ENCODE peak calls at places on chromosomes 13 and 19, in five cellular contexts. A is fibroblast of lung, I is GM23338, Q is cardiac muscle cell, W is Peyer's patch. B is an unnamed sample.

GRCh38 chr13:50580684-50581305 is 262.7 kb downstream of the DLEU7 start:
- DNase-seq in Q (peak; percentile 90), A (peak; percentile 81), I (no peak), W (no peak), B (no peak)

GRCh38 chr13:24348797-24349515 is 39.6 kb downstream of the C1QTNF9 start:
- DNase-seq in A (no peak), Q (no peak), W (no peak), I (no peak), B (no peak)

GRCh38 chr13:59250276-59250990 is 913.3 kb downstream of the DIAPH3 start:
- DNase-seq in A (no peak), Q (no peak), W (no peak), I (no peak), B (no peak)

GRCh38 chr13:89383891-89384290 is 1712.7 kb downstream of the SLITRK5 start:
- DNase-seq in W (no peak), A (no peak), I (no peak), Q (no peak), B (no peak)

GRCh38 chr13:78409172-78409571 is 194.2 kb downstream of the POU4F1 start:
- DNase-seq in W (no peak), Q (no peak), A (no peak), I (peak; percentile 38), B (no peak)

GRCh38 chr13:49367640-49368431 is 76.0 kb downstream of the CAB39L start:
- DNase-seq in W (no peak), A (no peak), Q (peak; percentile 34), I (peak; percentile 79), B (no peak)

GRCh38 chr19:43780706-43781525 is at the start of gene KCNN4:
- DNase-seq in A (peak; percentile 54), W (peak; percentile 86), I (no peak), Q (no peak), B (peak; percentile 76)

GRCh38 chr13:26423634-26424033 is 133.8 kb upstream of the WASF3 start:
- DNase-seq in W (no peak), I (peak; percentile 32), A (peak; percentile 22), Q (peak; percentile 24), B (no peak)

GRCh38 chr13:36432106-36432544 is at the start of gene CCNA1:
- DNase-seq in Q (peak; percentile 25), W (no peak), A (no peak), I (peak; percentile 97), B (peak; percentile 93)

GRCh38 chr19:13029893-13030292 is 34.6 kb downstream of the NFIX start:
- DNase-seq in I (peak; percentile 79), Q (no peak), W (no peak), A (no peak), B (no peak)

GRCh38 chr19:10327793-10328192 is 5.5 kb downstream of the RAVER1 start:
- DNase-seq in I (no peak), Q (no peak), A (no peak), W (no peak), B (no peak)

GRCh38 chr19:3850320-3850972 is 18.4 kb downstream of the ZFR2 start:
- DNase-seq in Q (no peak), A (no peak), I (no peak), W (no peak), B (no peak)

GRCh38 chr19:33205531-33206260 is 11.6 kb downstream of the LRP3 start:
- DNase-seq in W (no peak), Q (no peak), I (no peak), A (no peak), B (no peak)

GRCh38 chr13:80141114-80141849 is 199.6 kb downstream of the SPRY2 start:
- DNase-seq in A (peak; percentile 63), I (no peak), Q (peak; percentile 96), W (no peak), B (no peak)

GRCh38 chr13:41059466-41059865 is 1.8 kb upstream of the WBP4 start:
- DNase-seq in W (no peak), Q (no peak), A (no peak), I (peak; percentile 27), B (no peak)

GRCh38 chr13:41060723-41061074 is 610 bp upstream of the WBP4 start:
- DNase-seq in I (peak; percentile 76), W (peak; percentile 84), Q (peak; percentile 90), A (no peak), B (peak; percentile 97)

GRCh38 chr13:41061075-41061913 is at the start of gene WBP4:
- DNase-seq in A (peak; percentile 98), Q (peak; percentile 96), I (peak; percentile 97), W (peak; percentile 88), B (peak; percentile 94)

GRCh38 chr13:41058229-41059070 is 2.9 kb upstream of the WBP4 start:
- DNase-seq in W (no peak), A (no peak), I (no peak), Q (no peak), B (no peak)

DNA sequence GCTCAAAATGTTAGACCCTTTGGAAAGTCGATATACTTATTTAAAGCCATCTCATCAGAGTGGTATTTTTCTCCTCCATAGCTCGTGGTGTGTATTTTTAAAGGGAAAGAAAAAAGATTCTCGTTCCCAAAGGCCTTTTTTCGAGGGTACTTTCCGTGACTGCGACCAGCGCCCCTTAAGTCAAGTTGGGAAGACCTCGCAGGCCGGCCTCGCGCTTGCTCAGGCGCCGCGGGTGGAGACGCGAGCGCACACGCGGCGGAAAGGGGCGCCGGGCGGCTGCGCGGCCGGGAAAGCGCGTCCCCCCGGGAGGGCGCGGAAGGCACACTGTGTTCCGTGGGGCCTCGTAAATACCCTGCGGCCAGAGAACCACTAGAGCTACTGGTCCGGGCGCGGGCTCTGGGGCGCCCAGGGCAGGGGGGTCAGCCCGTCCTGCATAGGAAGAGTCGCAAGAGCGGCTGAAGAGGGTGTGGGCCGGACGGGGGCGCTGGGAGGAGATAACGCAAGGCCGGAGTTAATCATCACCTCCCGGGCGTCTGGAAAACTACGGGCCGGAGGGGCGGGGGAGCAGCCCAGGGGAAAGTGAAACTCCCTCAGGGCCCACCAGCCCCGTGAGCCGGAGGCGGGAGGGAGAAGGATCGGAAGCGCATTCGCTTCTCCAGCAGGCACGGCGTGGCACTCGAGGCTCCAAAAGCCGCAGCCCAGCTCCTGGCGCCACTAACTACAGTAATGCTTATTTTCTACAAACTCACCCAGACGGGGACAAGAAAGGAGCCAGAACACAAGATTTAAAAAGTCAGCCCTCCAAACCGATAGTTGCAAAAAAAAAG is 1.2 kb upstream of the WBP4 start:
- DNase-seq in W (peak; percentile 84), A (peak; percentile 91), Q (peak; percentile 93), I (peak; percentile 95), B (peak; percentile 90)
- H3K4me1 ChIP-seq in W (no peaks in the 10 kb centered on the region), A (peaks cover 17% of the 10 kb centered on the region), Q (peaks cover 16% of the 10 kb centered on the region), I (peaks cover 16% of the 10 kb centered on the region), B (peaks cover 78% of the 10 kb centered on the region)

DNA sequence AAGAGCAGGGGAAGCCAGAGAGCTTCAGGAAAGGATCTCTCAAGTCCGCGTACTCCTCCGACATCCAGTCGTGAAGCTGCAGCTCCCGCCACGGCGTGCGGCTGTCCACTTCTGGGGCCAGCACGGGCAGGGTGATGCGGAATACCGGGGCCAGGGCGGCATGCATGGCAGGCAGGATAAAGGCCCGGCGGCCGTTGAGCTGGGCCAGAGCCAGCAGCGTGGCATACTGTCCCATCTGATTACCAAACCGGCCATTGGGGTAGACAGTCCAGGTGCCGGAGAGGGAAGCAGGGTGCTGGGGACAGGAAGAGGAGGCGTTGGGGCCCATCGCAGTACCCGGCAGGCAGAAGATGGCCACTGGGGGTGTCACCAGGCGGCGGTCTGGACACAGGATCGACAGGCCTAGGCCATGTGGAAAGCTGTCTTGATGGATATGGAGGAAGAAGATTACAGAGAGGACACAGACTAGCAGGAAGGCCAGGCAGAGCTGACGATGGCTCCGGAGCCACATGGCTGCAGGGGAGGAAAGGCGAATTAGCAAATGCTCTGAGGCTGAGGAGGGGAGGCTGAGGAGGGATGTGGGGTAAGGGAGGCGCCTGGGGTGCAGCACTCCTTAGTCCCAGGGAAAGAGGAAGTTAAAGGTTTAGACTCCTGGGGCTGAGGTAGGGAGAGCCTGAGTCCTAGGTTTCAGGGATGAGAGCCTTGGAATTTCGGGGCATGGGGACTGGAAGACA is 1.5 kb downstream of the FUT1 start:
- DNase-seq in W (no peak), Q (no peak), I (no peak), A (no peak), B (no peak)
- H3K4me3 ChIP-seq in W (no peak overlapping the region), Q (no peak overlapping the region), I (peak overlapping the region; percentile 98), A (no peak overlapping the region), B (peak overlapping the region; percentile 48)

GRCh38 chr19:6250024-6250605 is 29.7 kb downstream of the MLLT1 start:
- DNase-seq in I (no peak), W (no peak), Q (peak; percentile 44), A (peak; percentile 19), B (no peak)

GRCh38 chr19:6249296-6249695 is 30.5 kb downstream of the MLLT1 start:
- DNase-seq in Q (peak; percentile 35), I (no peak), A (no peak), W (no peak), B (no peak)

GRCh38 chr19:6250909-6251308 is 28.9 kb downstream of the MLLT1 start:
- DNase-seq in I (no peak), Q (no peak), A (peak; percentile 18), W (no peak), B (no peak)

GRCh38 chr19:6253886-6254285 is 25.9 kb downstream of the MLLT1 start:
- DNase-seq in Q (no peak), W (no peak), I (no peak), A (no peak), B (no peak)

GRCh38 chr19:6252066-6252465 is 27.7 kb downstream of the MLLT1 start:
- DNase-seq in A (no peak), W (no peak), I (no peak), Q (no peak), B (no peak)
- H3K27me3 ChIP-seq in A (no peaks in the 10 kb centered on the region), W (no peaks in the 10 kb centered on the region), I (no peaks in the 10 kb centered on the region), Q (no peaks in the 10 kb centered on the region), B (no peaks in the 10 kb centered on the region)

GRCh38 chr19:28397311-28397710 is 815.6 kb downstream of the UQCRFS1 start:
- DNase-seq in I (no peak), Q (no peak), W (no peak), A (no peak), B (no peak)
- H3K4me1 ChIP-seq in I (peaks cover 30% of the 10 kb centered on the region), Q (no peaks in the 10 kb centered on the region), W (no peaks in the 10 kb centered on the region), A (no peaks in the 10 kb centered on the region), B (no peaks in the 10 kb centered on the region)

GRCh38 chr13:21671793-21672680 is 1.2 kb downstream of the FGF9 start:
- DNase-seq in W (no peak), A (no peak), I (peak; percentile 46), Q (no peak), B (no peak)
- H3K4me3 ChIP-seq in W (peak overlapping the region; percentile 86), A (no peak overlapping the region), I (peak overlapping the region; percentile 87), Q (peak overlapping the region; percentile 73), B (peak overlapping the region; percentile 62)

DNA sequence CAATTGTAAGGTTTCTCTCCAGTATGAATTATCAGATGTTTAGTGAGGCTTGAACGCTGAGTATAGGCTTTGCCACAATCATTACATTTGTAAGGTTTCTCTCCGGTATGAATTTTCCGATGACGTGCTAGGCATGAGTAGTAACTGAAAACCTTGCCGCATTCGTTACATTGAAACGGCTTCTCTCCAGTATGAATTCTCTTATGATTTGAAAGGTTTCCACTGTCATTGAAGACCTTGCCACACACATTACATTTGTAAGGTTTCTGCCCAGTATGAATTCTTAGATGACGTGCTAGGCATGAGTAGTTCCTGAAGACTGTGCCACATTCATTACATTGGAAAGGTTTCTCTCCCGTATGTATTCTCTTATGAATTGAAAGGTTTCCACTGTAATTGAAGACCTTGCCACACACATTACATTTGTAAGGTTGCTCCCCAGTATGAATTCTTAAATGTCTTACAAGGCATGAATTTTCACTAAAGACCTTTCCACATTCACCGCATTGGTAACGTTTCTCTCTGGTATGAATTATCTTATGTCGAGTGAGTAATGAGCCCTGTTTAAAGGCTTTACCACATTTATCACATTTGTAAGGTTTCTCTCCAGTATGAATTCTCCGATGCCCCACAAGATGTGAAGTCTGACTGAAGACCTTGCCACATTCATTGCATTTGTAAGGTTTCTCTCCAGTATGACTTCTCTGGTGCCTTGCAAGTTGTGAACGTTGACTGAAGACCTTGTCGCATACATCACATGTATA is 15.6 kb downstream of the ZNF836 start:
- DNase-seq in I (no peak), W (no peak), Q (no peak), A (no peak), B (no peak)
- H3K27me3 ChIP-seq in I (no peaks in the 10 kb centered on the region), W (no peaks in the 10 kb centered on the region), Q (no peaks in the 10 kb centered on the region), A (no peaks in the 10 kb centered on the region), B (no peaks in the 10 kb centered on the region)

B was measured in left lung.